ENCODE peak calls at places on chromosomes 11 and 22, in seven cellular contexts. One of them, this sample, is unnamed.

GRCh38 chr11:63985812-63986155 is 454 bp upstream of the OTUB1 start:
- DNase-seq in neuronal stem cell: no peak
- DNase-seq in mesendoderm: no peak
- DNase-seq in IMR-90: no peak
- DNase-seq in H9: no peak
- DNase-seq in mesenchymal stem cell: no peak
- DNase-seq in trophoblast cell: no peak
- DNase-seq in this sample: no peak

GRCh38 chr22:31977141-31977781 is 32.9 kb downstream of the YWHAH start:
- DNase-seq in neuronal stem cell: peak
- DNase-seq in mesendoderm: peak
- DNase-seq in IMR-90: peak
- DNase-seq in H9: peak
- DNase-seq in mesenchymal stem cell: peak
- DNase-seq in trophoblast cell: peak
- DNase-seq in this sample: peak

GRCh38 chr11:35167451-35167954 is 28.5 kb downstream of the CD44 start:
- DNase-seq in neuronal stem cell: no peak
- DNase-seq in mesendoderm: no peak
- DNase-seq in IMR-90: no peak
- DNase-seq in H9: no peak
- DNase-seq in mesenchymal stem cell: no peak
- DNase-seq in trophoblast cell: no peak
- DNase-seq in this sample: no peak

GRCh38 chr22:20258584-20259335 is 9.4 kb downstream of the RTN4R start:
- DNase-seq in neuronal stem cell: no peak
- DNase-seq in mesendoderm: no peak
- DNase-seq in IMR-90: no peak
- DNase-seq in H9: no peak
- DNase-seq in mesenchymal stem cell: no peak
- DNase-seq in trophoblast cell: peak
- DNase-seq in this sample: no peak

GRCh38 chr11:2653930-2654739 is 45.7 kb downstream of the KCNQ1OT1 start:
- DNase-seq in neuronal stem cell: no peak
- DNase-seq in mesendoderm: no peak
- DNase-seq in IMR-90: no peak
- DNase-seq in H9: no peak
- DNase-seq in mesenchymal stem cell: no peak
- DNase-seq in trophoblast cell: no peak
- DNase-seq in this sample: no peak

GRCh38 chr11:121153472-121153871 is 52.4 kb downstream of the TECTA start:
- DNase-seq in neuronal stem cell: no peak
- DNase-seq in mesendoderm: peak
- DNase-seq in IMR-90: no peak
- DNase-seq in H9: no peak
- DNase-seq in mesenchymal stem cell: no peak
- DNase-seq in trophoblast cell: no peak
- DNase-seq in this sample: no peak

GRCh38 chr11:120539681-120540369 is 28.3 kb downstream of the GRIK4 start:
- DNase-seq in neuronal stem cell: no peak
- DNase-seq in mesendoderm: no peak
- DNase-seq in IMR-90: peak
- DNase-seq in H9: no peak
- DNase-seq in mesenchymal stem cell: no peak
- DNase-seq in trophoblast cell: no peak
- DNase-seq in this sample: no peak

GRCh38 chr11:65662802-65663633 is at the start of gene RELA:
- DNase-seq in neuronal stem cell: peak
- DNase-seq in mesendoderm: peak
- DNase-seq in IMR-90: peak
- DNase-seq in H9: peak
- DNase-seq in mesenchymal stem cell: peak
- DNase-seq in trophoblast cell: peak
- DNase-seq in this sample: peak

GRCh38 chr11:37841016-37841415 is 1243.0 kb upstream of the RAG2 start:
- DNase-seq in neuronal stem cell: no peak
- DNase-seq in mesendoderm: no peak
- DNase-seq in IMR-90: no peak
- DNase-seq in H9: no peak
- DNase-seq in mesenchymal stem cell: no peak
- DNase-seq in trophoblast cell: no peak
- DNase-seq in this sample: no peak

GRCh38 chr11:118241191-118242098 is 10.7 kb downstream of the MPZL3 start:
- DNase-seq in neuronal stem cell: no peak
- DNase-seq in mesendoderm: peak
- DNase-seq in IMR-90: no peak
- DNase-seq in H9: no peak
- DNase-seq in mesenchymal stem cell: peak
- DNase-seq in trophoblast cell: peak
- DNase-seq in this sample: no peak

GRCh38 chr11:2301631-2302272 is at the start of the genes C11orf21 and TSPAN32:
- DNase-seq in neuronal stem cell: no peak
- DNase-seq in mesendoderm: no peak
- DNase-seq in IMR-90: peak
- DNase-seq in H9: no peak
- DNase-seq in mesenchymal stem cell: peak
- DNase-seq in trophoblast cell: no peak
- DNase-seq in this sample: no peak

GRCh38 chr22:23114721-23115020 is 27.1 kb downstream of the RSPH14 start:
- DNase-seq in neuronal stem cell: no peak
- DNase-seq in mesendoderm: no peak
- DNase-seq in IMR-90: no peak
- DNase-seq in H9: no peak
- DNase-seq in mesenchymal stem cell: no peak
- DNase-seq in trophoblast cell: no peak
- DNase-seq in this sample: no peak

GRCh38 chr11:125163431-125164011 is 1.0 kb upstream of the PKNOX2 start:
- DNase-seq in neuronal stem cell: peak
- DNase-seq in mesendoderm: peak
- DNase-seq in IMR-90: no peak
- DNase-seq in H9: peak
- DNase-seq in mesenchymal stem cell: peak
- DNase-seq in trophoblast cell: no peak
- DNase-seq in this sample: no peak

DNA sequence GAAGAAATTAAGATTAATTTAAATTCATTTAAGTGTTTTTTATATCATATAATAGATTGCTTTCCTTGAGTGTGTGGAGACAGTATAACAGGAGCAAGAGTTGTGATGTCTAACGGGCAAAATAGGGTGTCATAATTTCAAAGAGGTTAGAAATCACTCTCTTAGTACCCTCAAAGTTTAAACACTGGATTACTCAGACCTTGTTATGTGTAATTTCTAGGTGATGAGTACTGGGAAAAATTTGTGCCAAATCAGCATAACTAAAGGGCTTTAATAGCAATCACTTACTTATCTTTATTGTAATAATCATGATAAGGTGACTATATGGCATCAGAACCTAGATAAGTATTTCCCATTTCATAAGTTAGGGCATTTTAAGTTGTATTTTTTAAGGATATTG is 24.0 kb upstream of the PDE3B start:
- DNase-seq in neuronal stem cell: no peak
- DNase-seq in mesendoderm: no peak
- DNase-seq in IMR-90: no peak
- DNase-seq in H9: no peak
- DNase-seq in mesenchymal stem cell: no peak
- DNase-seq in trophoblast cell: peak
- DNase-seq in this sample: no peak
- H4K8ac ChIP-seq in neuronal stem cell: no peak
- H4K8ac ChIP-seq in mesendoderm: no peak
- H4K8ac ChIP-seq in IMR-90: no peak
- H4K8ac ChIP-seq in H9: no peak
- H4K8ac ChIP-seq in mesenchymal stem cell: no peak
- H4K8ac ChIP-seq in trophoblast cell: no peak
- H4K8ac ChIP-seq in this sample: no peak

GRCh38 chr11:126839496-126839895 is 161.1 kb downstream of the KIRREL3 start:
- DNase-seq in neuronal stem cell: no peak
- DNase-seq in mesendoderm: no peak
- DNase-seq in IMR-90: no peak
- DNase-seq in H9: no peak
- DNase-seq in mesenchymal stem cell: no peak
- DNase-seq in trophoblast cell: no peak
- DNase-seq in this sample: no peak

GRCh38 chr11:126838779-126839178 is 161.8 kb downstream of the KIRREL3 start:
- DNase-seq in neuronal stem cell: no peak
- DNase-seq in mesendoderm: peak
- DNase-seq in IMR-90: no peak
- DNase-seq in H9: no peak
- DNase-seq in mesenchymal stem cell: no peak
- DNase-seq in trophoblast cell: no peak
- DNase-seq in this sample: no peak

GRCh38 chr11:126840201-126840886 is 160.2 kb downstream of the KIRREL3 start:
- DNase-seq in neuronal stem cell: no peak
- DNase-seq in mesendoderm: no peak
- DNase-seq in IMR-90: peak
- DNase-seq in H9: no peak
- DNase-seq in mesenchymal stem cell: no peak
- DNase-seq in trophoblast cell: peak
- DNase-seq in this sample: no peak

GRCh38 chr11:126834573-126834972 is 166.0 kb downstream of the KIRREL3 start:
- DNase-seq in neuronal stem cell: no peak
- DNase-seq in mesendoderm: no peak
- DNase-seq in IMR-90: no peak
- DNase-seq in H9: no peak
- DNase-seq in mesenchymal stem cell: no peak
- DNase-seq in trophoblast cell: no peak
- DNase-seq in this sample: no peak

DNA sequence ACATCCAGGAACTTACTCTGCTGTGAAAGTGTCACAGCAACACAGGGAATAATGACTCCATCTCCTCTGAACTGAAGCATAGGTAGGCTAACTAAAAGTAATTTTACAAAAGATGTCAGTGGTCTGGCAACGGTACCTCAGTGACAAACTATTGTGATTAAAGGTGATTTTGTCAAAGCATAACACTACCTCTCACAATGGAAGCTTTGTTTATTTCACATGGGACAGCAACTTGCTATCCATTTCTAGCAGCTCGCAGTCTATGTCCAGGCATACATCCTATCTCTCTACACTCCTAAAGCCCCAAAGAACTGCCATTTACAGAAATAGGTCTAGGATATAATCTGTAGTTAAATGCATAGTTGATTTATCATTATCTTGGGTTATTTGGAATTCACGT is 163.0 kb downstream of the KIRREL3 start:
- DNase-seq in neuronal stem cell: no peak
- DNase-seq in mesendoderm: no peak
- DNase-seq in IMR-90: no peak
- DNase-seq in H9: no peak
- DNase-seq in mesenchymal stem cell: no peak
- DNase-seq in trophoblast cell: no peak
- DNase-seq in this sample: no peak
- H2AK5ac ChIP-seq in neuronal stem cell: no peak
- H2AK5ac ChIP-seq in mesendoderm: no peak
- H2AK5ac ChIP-seq in IMR-90: no peak
- H2AK5ac ChIP-seq in H9: no peak
- H2AK5ac ChIP-seq in mesenchymal stem cell: no peak
- H2AK5ac ChIP-seq in trophoblast cell: no peak
- H2AK5ac ChIP-seq in this sample: no peak

GRCh38 chr11:73530109-73530508 is 67.8 kb downstream of the FAM168A start:
- DNase-seq in neuronal stem cell: no peak
- DNase-seq in mesendoderm: peak
- DNase-seq in IMR-90: no peak
- DNase-seq in H9: peak
- DNase-seq in mesenchymal stem cell: no peak
- DNase-seq in trophoblast cell: peak
- DNase-seq in this sample: peak
- H4K8ac ChIP-seq in neuronal stem cell: no peak
- H4K8ac ChIP-seq in mesendoderm: no peak
- H4K8ac ChIP-seq in IMR-90: no peak
- H4K8ac ChIP-seq in H9: no peak
- H4K8ac ChIP-seq in mesenchymal stem cell: no peak
- H4K8ac ChIP-seq in trophoblast cell: no peak
- H4K8ac ChIP-seq in this sample: no peak

GRCh38 chr11:9663699-9664275 is at the start of gene SWAP70:
- DNase-seq in neuronal stem cell: peak
- DNase-seq in mesendoderm: peak
- DNase-seq in IMR-90: peak
- DNase-seq in H9: peak
- DNase-seq in mesenchymal stem cell: peak
- DNase-seq in trophoblast cell: peak
- DNase-seq in this sample: peak

GRCh38 chr11:9662273-9662672 is 1.6 kb upstream of the SWAP70 start:
- DNase-seq in neuronal stem cell: no peak
- DNase-seq in mesendoderm: no peak
- DNase-seq in IMR-90: no peak
- DNase-seq in H9: no peak
- DNase-seq in mesenchymal stem cell: no peak
- DNase-seq in trophoblast cell: peak
- DNase-seq in this sample: no peak

GRCh38 chr11:9665749-9666148 is 1.9 kb downstream of the SWAP70 start:
- DNase-seq in neuronal stem cell: no peak
- DNase-seq in mesendoderm: no peak
- DNase-seq in IMR-90: no peak
- DNase-seq in H9: no peak
- DNase-seq in mesenchymal stem cell: no peak
- DNase-seq in trophoblast cell: no peak
- DNase-seq in this sample: no peak

GRCh38 chr11:9660886-9661285 is 3.0 kb upstream of the SWAP70 start:
- DNase-seq in neuronal stem cell: no peak
- DNase-seq in mesendoderm: no peak
- DNase-seq in IMR-90: peak
- DNase-seq in H9: no peak
- DNase-seq in mesenchymal stem cell: no peak
- DNase-seq in trophoblast cell: peak
- DNase-seq in this sample: no peak

DNA sequence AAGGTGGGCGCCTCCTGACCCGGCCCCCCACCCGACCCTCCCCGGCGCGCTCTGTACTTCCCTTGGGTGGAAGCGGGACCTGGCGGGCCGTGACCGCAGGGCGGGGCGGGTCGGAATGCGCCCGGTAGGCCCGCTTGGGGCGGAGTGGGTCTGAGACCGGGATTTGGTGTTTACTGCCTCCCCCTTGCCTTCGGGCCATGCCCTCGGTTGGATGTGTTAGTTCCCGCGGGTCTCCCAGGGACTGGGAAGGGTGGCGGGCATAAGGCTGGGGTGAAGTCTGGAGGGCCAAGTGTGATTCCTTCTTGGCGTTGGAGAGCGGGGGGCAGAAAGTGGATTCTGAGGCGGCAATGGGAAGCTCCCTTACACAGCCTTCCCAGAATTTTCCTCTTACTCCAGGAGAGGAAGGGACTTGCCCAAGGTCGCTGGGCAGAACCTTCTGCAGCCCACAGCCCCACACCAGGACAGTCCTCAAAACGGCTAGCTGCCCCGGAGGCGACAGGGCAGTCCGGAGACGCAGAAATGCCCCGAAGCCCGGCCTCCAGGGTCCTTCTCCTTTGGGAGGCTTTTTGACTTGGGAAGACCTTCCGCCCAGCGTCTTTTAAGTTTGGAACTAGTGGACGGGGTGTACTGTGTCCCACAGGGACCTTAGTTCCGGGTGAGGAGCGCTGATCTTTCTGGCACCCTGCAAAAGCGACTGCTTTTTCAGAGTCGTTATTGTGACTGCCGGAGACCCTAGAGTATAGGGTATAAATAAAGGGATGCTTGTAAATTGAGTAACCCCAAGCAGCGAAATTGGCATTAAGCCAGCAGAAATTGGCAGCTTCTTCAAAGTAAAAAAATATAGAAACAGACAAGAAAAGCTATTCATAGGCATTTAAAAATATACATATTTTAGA is 647 bp downstream of the SWAP70 start:
- DNase-seq in neuronal stem cell: no peak
- DNase-seq in mesendoderm: peak
- DNase-seq in IMR-90: peak
- DNase-seq in H9: peak
- DNase-seq in mesenchymal stem cell: peak
- DNase-seq in trophoblast cell: peak
- DNase-seq in this sample: no peak
- H2AK5ac ChIP-seq in neuronal stem cell: peak
- H2AK5ac ChIP-seq in mesendoderm: no peak
- H2AK5ac ChIP-seq in IMR-90: peak
- H2AK5ac ChIP-seq in H9: no peak
- H2AK5ac ChIP-seq in mesenchymal stem cell: peak
- H2AK5ac ChIP-seq in trophoblast cell: peak
- H2AK5ac ChIP-seq in this sample: no peak

This sample was measured in H1.